ENCODE peak calls at places on chromosomes 12 and 14, in eight cellular contexts. Q, R, V, Z, P, X, N and B are unnamed samples. For H3K27me3, the result is how much of the 10 kb centered on the place peaks cover.

GRCh38 chr12:48542300-48542928 is 17.0 kb downstream of the OR8S1 start:
- DNase-seq in X (no peak), N (peak), Z (peak), P (no peak), V (peak), Q (no peak), R (no peak), B (no peak)

GRCh38 chr14:50008562-50009355 is 107.6 kb downstream of the VCPKMT start:
- DNase-seq in P (no peak), Q (no peak), Z (no peak), R (no peak), X (peak), V (no peak), N (no peak), B (no peak)

GRCh38 chr14:92863281-92863680 is 59.7 kb upstream of the CHGA start:
- DNase-seq in N (no peak), V (no peak), Q (no peak), P (no peak), Z (no peak), R (no peak), X (no peak), B (no peak)

GRCh38 chr12:74537126-74537706 is 419 bp upstream of the ATXN7L3B start:
- DNase-seq in R (no peak), V (peak), P (no peak), Z (no peak), Q (no peak), X (peak), N (peak), B (peak)

GRCh38 chr14:68671899-68672298 is 121.0 kb downstream of the ZFP36L1 start:
- DNase-seq in N (no peak), R (no peak), X (no peak), V (no peak), Q (peak), Z (no peak), P (no peak), B (no peak)

GRCh38 chr12:120708646-120709045 is 1.6 kb upstream of the UNC119B start:
- DNase-seq in R (no peak), N (no peak), Q (no peak), V (no peak), Z (no peak), X (no peak), P (no peak), B (no peak)

GRCh38 chr12:13153180-13153579 is 43.3 kb upstream of the EMP1 start:
- DNase-seq in Z (no peak), Q (no peak), X (no peak), N (no peak), R (no peak), V (no peak), P (no peak), B (no peak)

GRCh38 chr12:132308311-132309161 is 20.9 kb downstream of the GALNT9 start:
- DNase-seq in V (no peak), R (no peak), X (no peak), P (no peak), Z (no peak), Q (no peak), N (no peak), B (no peak)

GRCh38 chr12:132310181-132311040 is 19.0 kb downstream of the GALNT9 start:
- DNase-seq in N (no peak), X (no peak), Q (no peak), V (no peak), P (no peak), R (no peak), Z (no peak), B (no peak)

GRCh38 chr12:89153341-89153740 is 199.0 kb downstream of the DUSP6 start:
- DNase-seq in X (no peak), N (no peak), P (no peak), Q (no peak), Z (no peak), R (no peak), V (no peak), B (no peak)

GRCh38 chr14:71243697-71244096 is 336.4 kb downstream of the PCNX1 start:
- DNase-seq in X (no peak), Z (no peak), R (no peak), P (no peak), Q (no peak), V (no peak), N (no peak), B (peak)

GRCh38 chr14:74326369-74327152 is 21.7 kb upstream of the VRTN start:
- DNase-seq in P (no peak), Q (no peak), Z (no peak), R (no peak), X (no peak), V (peak), N (peak), B (no peak)

GRCh38 chr12:79056775-79057174 is 192.2 kb downstream of the SYT1 start:
- DNase-seq in X (no peak), N (no peak), Q (no peak), R (no peak), P (no peak), Z (no peak), V (no peak), B (no peak)

GRCh38 chr14:75626857-75627256 is 33.8 kb downstream of the ERG28 start:
- DNase-seq in P (no peak), Q (no peak), N (no peak), X (no peak), R (no peak), V (no peak), Z (no peak), B (no peak)

GRCh38 chr12:11688379-11688778 is 38.9 kb downstream of the ETV6 start:
- DNase-seq in R (no peak), X (no peak), P (no peak), Q (no peak), V (no peak), N (no peak), Z (no peak), B (no peak)

GRCh38 chr12:52454411-52455201 is 2.7 kb upstream of the KRT6B start:
- DNase-seq in N (no peak), V (no peak), X (peak), Z (no peak), R (no peak), Q (no peak), P (no peak), B (no peak)

GRCh38 chr12:99137124-99137845 is 492.2 kb downstream of the APAF1 start:
- DNase-seq in V (no peak), N (no peak), P (no peak), X (no peak), R (no peak), Z (no peak), Q (no peak), B (no peak)

GRCh38 chr12:55723516-55724225 is 3.5 kb downstream of the RDH5 start:
- DNase-seq in Z (no peak), Q (no peak), P (no peak), R (no peak), N (no peak), X (peak), V (no peak), B (no peak)

GRCh38 chr14:61255968-61256367 is 25.2 kb downstream of the TMEM30B start:
- DNase-seq in R (no peak), Z (no peak), P (no peak), Q (no peak), V (no peak), N (no peak), X (no peak), B (no peak)

GRCh38 chr14:91327661-91328312 is 83.3 kb upstream of the GPR68 start:
- DNase-seq in Q (no peak), P (no peak), X (no peak), V (no peak), R (no peak), Z (no peak), N (no peak), B (no peak)

GRCh38 chr14:24058951-24059475 is 7.2 kb downstream of the CARMIL3 start:
- DNase-seq in R (no peak), X (no peak), V (peak), Q (no peak), Z (no peak), N (no peak), P (no peak), B (no peak)

DNA sequence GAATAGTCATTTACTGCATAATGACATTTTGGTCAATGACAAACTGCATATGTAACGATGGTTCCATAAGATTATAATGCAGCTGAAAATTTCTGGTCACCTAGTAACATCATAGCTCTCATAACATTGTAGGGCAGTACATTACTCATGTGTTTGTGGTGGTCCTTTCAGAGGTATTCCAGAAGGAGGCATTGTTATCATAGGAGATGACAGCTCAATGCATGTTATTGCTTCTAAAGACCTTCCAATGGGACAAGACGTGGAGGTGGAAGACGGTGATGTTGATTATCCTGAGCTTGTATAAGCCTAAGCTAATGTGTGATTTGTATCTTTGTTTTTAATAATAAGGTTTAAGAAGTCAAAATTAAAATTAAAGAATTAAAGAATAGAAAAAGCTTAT is 43.8 kb upstream of the TSPAN11 start:
- DNase-seq in X (no peak), P (no peak), N (no peak), Z (no peak), Q (no peak), V (no peak), R (no peak), B (no peak)
- TF ChIP-seq CTCF in X (no peak), P (no peak), N (no peak), Z (no peak), Q (no peak), V (no peak), R (no peak), B (peak)

DNA sequence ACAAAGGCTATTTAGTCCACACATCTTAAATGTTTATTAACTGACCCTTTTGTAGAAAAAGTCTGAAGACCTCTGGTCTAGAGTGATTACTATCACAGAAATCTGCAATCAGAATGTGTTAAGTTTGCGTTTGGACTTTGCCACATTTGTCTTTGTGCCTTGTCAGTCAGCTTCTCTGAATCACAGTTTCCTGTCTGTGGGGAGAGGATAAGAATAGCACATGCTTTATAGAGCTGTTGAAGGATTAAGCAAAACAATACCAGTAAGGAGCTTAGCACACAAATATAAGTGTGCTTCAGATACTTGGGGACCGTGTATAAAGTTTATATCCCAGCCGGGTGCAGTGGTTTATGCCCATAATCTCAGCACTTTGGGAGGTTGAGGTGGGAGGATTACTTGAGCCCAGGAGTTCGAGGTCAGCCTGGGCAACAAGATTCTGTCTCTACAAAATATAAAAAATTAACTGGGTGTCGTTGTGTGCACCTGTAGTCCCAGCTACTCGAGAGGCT is 63.0 kb upstream of the BTG1 start:
- DNase-seq in N (peak), V (peak), Q (no peak), Z (no peak), R (no peak), X (peak), P (no peak), B (no peak)
- H3K4me3 ChIP-seq in N (no peak), V (no peak), Q (no peak), Z (no peak), R (no peak), X (peak), P (no peak), B (no peak)

GRCh38 chr12:57471661-57472060 is 8.0 kb downstream of the ARHGAP9 start:
- DNase-seq in V (no peak), R (no peak), P (no peak), N (no peak), Q (no peak), X (no peak), Z (no peak), B (no peak)
- H3K27me3 ChIP-seq in V (half or more), R (under half), P (half or more), N (under half), Q (half or more), X (half or more), Z (under half), B (under half)

GRCh38 chr12:3342051-3342450 is 149.0 kb upstream of the PRMT8 start:
- DNase-seq in R (no peak), V (peak), X (no peak), P (peak), Q (no peak), Z (peak), N (peak), B (no peak)
- TF ChIP-seq CTCF in R (peak), V (peak), X (no peak), P (peak), Q (no peak), Z (peak), N (peak), B (peak)

GRCh38 chr14:102544034-102544744 is 34.6 kb upstream of the ANKRD9 start:
- DNase-seq in N (peak), X (no peak), Q (no peak), R (no peak), P (no peak), Z (no peak), V (no peak), B (no peak)
- H3K4me3 ChIP-seq in N (no peak), X (peak), Q (no peak), R (no peak), P (peak), Z (no peak), V (no peak), B (no peak)

GRCh38 chr14:58149196-58149595 is 2.8 kb downstream of the ARMH4 start:
- DNase-seq in X (no peak), R (no peak), Q (no peak), P (no peak), N (no peak), V (no peak), Z (no peak), B (no peak)
- H3K27me3 ChIP-seq in X (half or more), R (under half), Q (under half), P (under half), N (under half), V (under half), Z (under half), B (under half)

GRCh38 chr12:107133462-107133861 is 40.1 kb upstream of the CRY1 start:
- DNase-seq in X (no peak), R (no peak), Z (no peak), N (no peak), Q (no peak), V (no peak), P (no peak), B (no peak)
- TF ChIP-seq CTCF in X (no peak), R (no peak), Z (no peak), N (peak), Q (no peak), V (no peak), P (no peak), B (no peak)

GRCh38 chr12:57019983-57020719 is 3.8 kb upstream of the TAC3 start:
- DNase-seq in X (no peak), Z (no peak), N (no peak), P (no peak), V (no peak), Q (no peak), R (no peak), B (no peak)
- H3K4me3 ChIP-seq in X (no peak), Z (no peak), N (no peak), P (no peak), V (no peak), Q (no peak), R (no peak), B (no peak)